ENCODE peak calls at places on chromosome X, in nine cellular contexts. W is Peyer's patch, M is aorta, V is GM23248, U is OCI-LY7, B is hepatocyte, T is stomach, S is upper lobe of right lung, Q is A673. G is an unnamed sample.

GRCh38 chrX:132489256-132490085 is 633 bp upstream of the MBNL3 start:
- DNase-seq in S (peak; percentile 91), V (peak; percentile 58), U (peak; percentile 82), T (peak; percentile 78), W (peak; percentile 85), M (peak; percentile 84), Q (peak; percentile 61), B (peak; percentile 72), G (peak; percentile 50)

GRCh38 chrX:17527135-17527701 is 152.2 kb downstream of the NHS start:
- DNase-seq in Q (no peak), V (no peak), M (no peak), B (no peak), W (no peak), U (no peak), T (peak; percentile 61), S (peak; percentile 82), G (no peak)

GRCh38 chrX:34300871-34301270 is 168.8 kb upstream of the FAM47A start:
- DNase-seq in V (peak; percentile 28), U (peak; percentile 47), S (no peak), M (no peak), Q (peak; percentile 60), W (peak; percentile 45), B (peak; percentile 73), T (no peak), G (no peak)

GRCh38 chrX:47047989-47048388 is 30.3 kb upstream of the RGN start:
- DNase-seq in M (no peak), W (peak; percentile 50), S (no peak), B (peak; percentile 55), U (no peak), T (no peak), Q (no peak), V (no peak), G (no peak)

GRCh38 chrX:18886005-18886343 is 97.9 kb downstream of the PHKA2 start:
- DNase-seq in Q (no peak), T (no peak), U (no peak), V (no peak), S (no peak), M (no peak), B (no peak), W (no peak), G (peak; percentile 47)

GRCh38 chrX:49290215-49290614 is 13.2 kb upstream of the GAGE10 start:
- DNase-seq in M (no peak), B (no peak), U (no peak), V (no peak), Q (no peak), T (no peak), W (peak; percentile 25), S (no peak), G (no peak)

GRCh38 chrX:18426004-18426320 is 554 bp downstream of the CDKL5 start:
- DNase-seq in S (no peak), M (no peak), V (peak; percentile 16), U (no peak), W (no peak), Q (no peak), T (no peak), B (no peak), G (peak; percentile 2)

GRCh38 chrX:50067435-50068292 is 133.1 kb downstream of the AKAP4 start:
- DNase-seq in S (no peak), U (no peak), T (no peak), B (peak; percentile 80), Q (peak; percentile 3), W (peak; percentile 71), M (no peak), V (no peak), G (no peak)

GRCh38 chrX:41084360-41085104 is 713 bp upstream of the USP9X start:
- DNase-seq in S (peak; percentile 97), V (peak; percentile 95), T (peak; percentile 99), W (peak; percentile 99), M (peak; percentile 100), Q (peak; percentile 95), U (peak; percentile 91), B (peak; percentile 97), G (peak; percentile 99)

GRCh38 chrX:41086627-41086932 is 1.3 kb downstream of the USP9X start:
- DNase-seq in M (no peak), Q (no peak), S (peak; percentile 76), W (no peak), V (no peak), B (no peak), T (no peak), U (no peak), G (no peak)

GRCh38 chrX:41085105-41085882 is at the start of gene USP9X:
- DNase-seq in U (peak; percentile 87), T (peak; percentile 92), S (peak; percentile 93), Q (peak; percentile 93), M (peak; percentile 97), W (peak; percentile 96), B (peak; percentile 93), V (peak; percentile 87), G (peak; percentile 93)

GRCh38 chrX:41087219-41087618 is 2.0 kb downstream of the USP9X start:
- DNase-seq in T (no peak), W (no peak), B (no peak), Q (no peak), S (no peak), M (no peak), U (no peak), V (no peak), G (no peak)

GRCh38 chrX:41085883-41086626 is 810 bp downstream of the USP9X start:
- DNase-seq in T (peak; percentile 50), V (peak; percentile 65), S (peak; percentile 73), W (peak; percentile 73), M (peak; percentile 85), Q (peak; percentile 57), B (peak; percentile 68), U (peak; percentile 45), G (peak; percentile 38)
- H3K4me1 ChIP-seq in T (peaks cover 31% of the 10 kb centered on the region), V (peaks cover 18% of the 10 kb centered on the region), S (peaks cover 13% of the 10 kb centered on the region), W (peaks cover 9% of the 10 kb centered on the region), M (no peaks in the 10 kb centered on the region), Q (peaks cover 11% of the 10 kb centered on the region), B (peaks cover 7% of the 10 kb centered on the region), U (peaks cover 46% of the 10 kb centered on the region), G (peaks cover 33% of the 10 kb centered on the region)

DNA sequence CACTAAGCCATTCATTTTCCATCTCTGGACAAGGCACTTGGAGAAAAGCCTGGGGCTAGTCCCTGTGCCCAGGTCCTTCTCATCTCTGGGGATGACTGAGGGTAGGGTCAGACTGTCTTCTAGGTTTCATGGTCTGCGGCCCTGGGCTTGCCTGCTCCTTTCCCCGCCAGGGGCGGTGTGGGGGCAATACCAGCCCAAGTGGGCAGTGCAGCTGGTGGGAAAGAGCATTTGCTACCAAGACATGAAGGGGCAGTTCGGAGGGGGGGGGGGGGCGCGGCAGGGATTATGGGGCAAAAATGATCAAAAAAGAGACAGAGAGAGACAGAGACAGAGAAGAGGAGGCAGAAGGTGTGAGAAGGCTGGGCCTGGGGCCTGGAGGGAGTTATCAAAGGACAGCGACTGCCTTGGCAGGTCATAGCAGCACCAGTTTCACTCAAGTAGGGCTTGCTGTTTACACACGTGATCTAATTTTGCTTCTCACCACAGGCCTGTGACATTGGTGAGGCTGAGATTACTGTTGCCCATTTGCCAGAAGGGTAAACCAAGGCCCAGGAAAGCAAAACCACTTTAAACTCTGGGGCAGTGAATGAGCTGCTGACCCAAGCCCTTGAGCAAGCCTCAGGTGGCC is 56.1 kb downstream of the PJA1 start:
- DNase-seq in T (no peak), U (no peak), B (no peak), V (no peak), Q (no peak), W (no peak), S (no peak), M (no peak), G (no peak)
- H3K4me3 ChIP-seq in T (no peak overlapping the region), U (no peak overlapping the region), B (no peak overlapping the region), V (no peak overlapping the region), Q (no peak overlapping the region), W (no peak overlapping the region), S (no peak overlapping the region), M (no peak overlapping the region), G (no peak overlapping the region)

GRCh38 chrX:1400731-1401471 is 9.0 kb upstream of the SLC25A6 start:
- DNase-seq in U (no peak), M (peak; percentile 52), S (peak; percentile 27), B (no peak), W (peak; percentile 67), Q (no peak), V (no peak), T (no peak), G (no peak)

GRCh38 chrX:1397441-1397840 is 5.5 kb upstream of the SLC25A6 start:
- DNase-seq in B (no peak), S (peak; percentile 36), W (peak; percentile 28), Q (no peak), V (no peak), M (peak; percentile 40), U (no peak), T (no peak), G (no peak)

GRCh38 chrX:1398431-1399340 is 6.8 kb upstream of the SLC25A6 start:
- DNase-seq in Q (no peak), W (peak; percentile 45), M (peak; percentile 77), B (no peak), V (no peak), S (peak; percentile 59), T (no peak), U (no peak), G (peak; percentile 39)

GRCh38 chrX:1401611-1402430 is 9.9 kb upstream of the SLC25A6 start:
- DNase-seq in W (peak; percentile 36), V (no peak), S (peak; percentile 58), T (no peak), Q (no peak), B (no peak), U (no peak), M (peak; percentile 59), G (no peak)

GRCh38 chrX:1400049-1400448 is 8.1 kb upstream of the SLC25A6 start:
- DNase-seq in W (peak; percentile 40), Q (no peak), T (no peak), S (peak; percentile 45), M (peak; percentile 19), B (no peak), V (no peak), U (no peak), G (no peak)
- H3K36me3 ChIP-seq in W (no peaks in the 10 kb centered on the region), Q (peaks cover 41% of the 10 kb centered on the region), T (peaks cover 85% of the 10 kb centered on the region), S (peaks cover 33% of the 10 kb centered on the region), M (peaks cover 5% of the 10 kb centered on the region), B (no peaks in the 10 kb centered on the region), V (peaks cover 13% of the 10 kb centered on the region), U (peaks cover 95% of the 10 kb centered on the region), G (peaks cover 20% of the 10 kb centered on the region)

GRCh38 chrX:45799576-45799975 is 598.9 kb upstream of the DIPK2B start:
- DNase-seq in Q (no peak), W (no peak), U (no peak), S (no peak), B (no peak), T (no peak), V (no peak), M (no peak), G (no peak)

GRCh38 chrX:45801554-45801953 is 600.9 kb upstream of the DIPK2B start:
- DNase-seq in M (no peak), T (no peak), B (peak; percentile 35), W (no peak), U (peak; percentile 4), Q (peak; percentile 78), S (no peak), V (peak; percentile 57), G (peak; percentile 20)

GRCh38 chrX:45806410-45807121 is 605.9 kb upstream of the DIPK2B start:
- DNase-seq in W (peak; percentile 62), V (peak; percentile 82), B (peak; percentile 24), Q (no peak), T (no peak), S (no peak), M (no peak), U (no peak), G (peak; percentile 4)

GRCh38 chrX:45807572-45808425 is 607.1 kb upstream of the DIPK2B start:
- DNase-seq in M (no peak), T (no peak), W (no peak), Q (peak; percentile 71), S (no peak), U (no peak), B (peak; percentile 13), V (peak; percentile 72), G (no peak)

DNA sequence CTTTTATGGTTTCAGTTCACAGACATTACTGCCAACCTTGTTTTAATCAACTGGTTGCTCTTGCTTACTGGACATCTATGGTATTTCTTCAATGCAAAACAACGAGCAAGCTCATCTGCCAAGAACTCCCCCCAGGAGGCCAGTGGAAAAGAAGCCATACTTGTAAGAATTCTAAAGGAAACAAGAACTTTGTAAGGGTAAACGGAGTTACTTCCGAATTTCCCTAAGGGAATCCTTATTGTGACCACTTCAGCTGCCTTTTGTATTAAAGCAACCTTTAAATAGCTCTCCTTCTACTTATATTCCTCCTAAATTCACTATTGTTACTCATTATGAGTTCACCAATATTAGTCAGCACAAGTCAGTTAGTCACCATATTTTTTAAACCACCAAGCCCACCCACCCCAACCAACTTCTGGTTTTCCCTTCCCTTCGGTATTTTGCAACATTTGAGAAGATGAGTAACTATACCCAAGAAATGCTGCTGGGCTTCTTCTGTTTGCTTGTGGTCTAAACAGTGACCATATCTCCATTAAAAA is 602.8 kb upstream of the DIPK2B start:
- DNase-seq in B (no peak), T (no peak), U (no peak), M (no peak), S (no peak), V (peak; percentile 90), Q (peak; percentile 37), W (no peak), G (no peak)
- H3K4me1 ChIP-seq in B (no peaks in the 10 kb centered on the region), T (peaks cover 11% of the 10 kb centered on the region), U (no peaks in the 10 kb centered on the region), M (peaks cover 2% of the 10 kb centered on the region), S (no peaks in the 10 kb centered on the region), V (peaks cover 68% of the 10 kb centered on the region), Q (peaks cover 58% of the 10 kb centered on the region), W (no peaks in the 10 kb centered on the region), G (peaks cover 15% of the 10 kb centered on the region)

G was measured in CD8-positive, alpha-beta memory T cell.